ENCODE peak calls at places on chromosomes 4 and X, in seven cellular contexts. R, T, F, V, O, J and C are unnamed samples.

GRCh38 chrX:1108451-1109445 is 103.7 kb downstream of the CRLF2 start:
- DNase-seq in F (no peak), V (no peak), J (no peak), T (no peak), O (peak), R (no peak), C (no peak)

GRCh38 chr4:73692701-73693100 is 47.7 kb upstream of the CXCL8 start:
- DNase-seq in J (no peak), R (no peak), O (no peak), T (no peak), F (no peak), V (no peak), C (no peak)

GRCh38 chr4:72312032-72312650 is 256.9 kb downstream of the ADAMTS3 start:
- DNase-seq in O (peak), J (peak), F (peak), V (peak), T (peak), R (peak), C (peak)

GRCh38 chr4:124431663-124432192 is 280.8 kb downstream of the ANKRD50 start:
- DNase-seq in J (no peak), T (peak), R (no peak), O (no peak), F (no peak), V (no peak), C (no peak)

GRCh38 chrX:38669425-38669824 is 108.1 kb downstream of the TSPAN7 start:
- DNase-seq in J (peak), O (no peak), T (no peak), F (no peak), V (no peak), R (no peak), C (no peak)

GRCh38 chrX:13752646-13753045 is 18.1 kb downstream of the OFD1 start:
- DNase-seq in J (no peak), R (no peak), V (no peak), O (no peak), T (no peak), F (no peak), C (no peak)

GRCh38 chr4:184039963-184040383 is 134.9 kb downstream of the STOX2 start:
- DNase-seq in F (no peak), R (no peak), O (no peak), T (no peak), J (no peak), V (no peak), C (no peak)

GRCh38 chr4:72602396-72602795 is 33.4 kb upstream of the ADAMTS3 start:
- DNase-seq in T (no peak), R (no peak), O (no peak), F (no peak), V (no peak), J (no peak), C (no peak)

GRCh38 chrX:19785647-19786046 is 101.8 kb downstream of the SH3KBP1 start:
- DNase-seq in J (no peak), O (no peak), V (no peak), F (no peak), R (no peak), T (no peak), C (no peak)

GRCh38 chr4:14943749-14944148 is 58.5 kb upstream of the CPEB2 start:
- DNase-seq in V (no peak), O (no peak), R (no peak), F (no peak), T (no peak), J (no peak), C (no peak)

GRCh38 chr4:119035941-119036737 is 99.5 kb upstream of the MYOZ2 start:
- DNase-seq in O (no peak), T (peak), R (no peak), V (no peak), J (no peak), F (peak), C (no peak)

GRCh38 chrX:11386001-11386523 is 92.8 kb downstream of the AMELX start:
- DNase-seq in R (peak), V (peak), J (peak), O (no peak), T (peak), F (no peak), C (no peak)

GRCh38 chrX:136199365-136199764 is 51.8 kb downstream of the MAP7D3 start:
- DNase-seq in O (no peak), F (no peak), T (no peak), V (no peak), J (peak), R (peak), C (no peak)

GRCh38 chrX:12779534-12779933 is 11.7 kb upstream of the PRPS2 start:
- DNase-seq in V (no peak), T (no peak), R (no peak), F (no peak), J (peak), O (no peak), C (no peak)

GRCh38 chrX:113741744-113742143 is 842.1 kb upstream of the HTR2C start:
- DNase-seq in J (peak), F (no peak), V (no peak), T (peak), R (no peak), O (no peak), C (no peak)

GRCh38 chrX:95893632-95894031 is 791.0 kb upstream of the DIAPH2 start:
- DNase-seq in T (no peak), V (peak), F (no peak), O (no peak), R (peak), J (peak), C (no peak)

GRCh38 chrX:7264399-7264798 is 116.4 kb upstream of the PUDP start:
- DNase-seq in V (no peak), T (no peak), F (no peak), J (no peak), R (no peak), O (no peak), C (no peak)

GRCh38 chrX:46311581-46312120 is 233.6 kb downstream of the ZNF674 start:
- DNase-seq in J (no peak), V (no peak), F (no peak), R (no peak), T (peak), O (no peak), C (no peak)

GRCh38 chr4:85402371-85402770 is 72.6 kb upstream of the ARHGAP24 start:
- DNase-seq in O (no peak), V (no peak), J (peak), R (no peak), T (peak), F (no peak), C (no peak)

GRCh38 chrX:75655627-75656026 is 129.4 kb downstream of the MAGEE2 start:
- DNase-seq in T (no peak), J (no peak), O (no peak), F (no peak), R (no peak), V (no peak), C (no peak)

GRCh38 chr4:106329027-106329618 is 12.8 kb downstream of the AIMP1 start:
- DNase-seq in R (peak), T (peak), V (no peak), O (no peak), J (peak), F (no peak), C (no peak)

GRCh38 chrX:50626432-50626831 is 155.8 kb upstream of the DGKK start:
- DNase-seq in V (no peak), J (no peak), O (no peak), T (no peak), R (no peak), F (no peak), C (no peak)

GRCh38 chr4:108590776-108591175 is 29.6 kb upstream of the RPL34 start:
- DNase-seq in R (no peak), O (no peak), F (no peak), V (no peak), T (peak), J (no peak), C (no peak)

GRCh38 chrX:12469296-12469695 is 321.9 kb upstream of the PRPS2 start:
- DNase-seq in J (no peak), R (no peak), O (no peak), F (no peak), T (no peak), V (no peak), C (no peak)

GRCh38 chr4:21765810-21766407 is 182.7 kb downstream of the KCNIP4 start:
- DNase-seq in V (no peak), O (peak), J (peak), T (peak), R (no peak), F (peak), C (peak)

GRCh38 chrX:136251042-136251991 is at the start of gene MAP7D3:
- DNase-seq in V (peak), R (no peak), T (peak), F (peak), O (peak), J (peak), C (peak)

GRCh38 chrX:114985967-114986592 is 31.3 kb downstream of the IL13RA2 start:
- DNase-seq in O (no peak), R (no peak), F (no peak), V (no peak), T (no peak), J (peak), C (no peak)

GRCh38 chr4:71267244-71267643 is 71.6 kb upstream of the SLC4A4 start:
- DNase-seq in O (no peak), T (peak), J (peak), R (no peak), V (no peak), F (no peak), C (no peak)

GRCh38 chr4:168421671-168422070 is 58.6 kb downstream of the DDX60L start:
- DNase-seq in R (no peak), T (peak), V (no peak), F (no peak), O (no peak), J (no peak), C (peak)

GRCh38 chr4:48194986-48195773 is 61.1 kb upstream of the TXK start:
- DNase-seq in F (peak), V (no peak), O (no peak), R (no peak), J (peak), T (no peak), C (no peak)

GRCh38 chr4:97366661-97367060 is 776.6 kb downstream of the STPG2 start:
- DNase-seq in V (no peak), J (no peak), F (no peak), O (no peak), R (no peak), T (no peak), C (no peak)

GRCh38 chrX:131728295-131729145 is 184.6 kb downstream of the OR13H1 start:
- DNase-seq in R (no peak), O (no peak), T (no peak), V (no peak), J (no peak), F (peak), C (peak)
- H3K27ac ChIP-seq in R (no peak), O (no peak), T (no peak), V (no peak), J (no peak), F (no peak), C (peak)

DNA sequence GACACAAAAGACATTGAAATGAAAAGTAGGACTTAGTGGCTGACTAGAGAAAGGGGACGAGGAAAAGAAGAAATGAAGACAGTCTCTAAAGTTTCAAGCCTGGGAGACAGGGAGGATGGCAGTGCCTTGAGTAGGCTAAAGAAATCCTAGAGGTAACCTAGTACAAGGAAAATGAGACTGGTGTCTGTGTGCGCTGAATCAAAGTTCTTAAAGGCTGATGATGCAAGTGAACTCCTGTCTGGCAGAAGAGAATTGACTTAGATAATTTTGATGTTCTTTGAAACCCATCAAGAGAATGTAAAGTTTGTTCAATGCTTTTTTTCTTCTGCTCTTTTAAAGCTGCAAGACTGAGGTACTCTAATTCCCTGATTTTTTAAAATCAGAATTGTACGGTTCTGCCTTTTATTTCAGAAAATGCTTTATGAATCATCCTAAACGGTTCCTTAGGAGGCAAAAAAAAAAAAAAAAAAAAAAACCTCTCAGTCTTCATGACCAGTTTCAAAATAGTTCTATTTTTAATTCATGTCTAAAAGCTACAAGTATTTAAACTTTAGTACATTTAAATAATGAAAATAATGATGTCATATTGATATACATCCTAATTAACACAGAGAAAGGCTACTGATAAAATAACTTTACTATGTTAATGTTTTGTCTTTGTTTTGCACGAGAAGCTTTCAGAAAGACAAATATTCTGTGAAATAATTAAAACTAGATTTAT is 189.8 kb downstream of the PPP3CA start:
- DNase-seq in J (peak), F (no peak), O (no peak), V (no peak), R (no peak), T (peak), C (no peak)
- H3K27ac ChIP-seq in J (no peak), F (no peak), O (peak), V (no peak), R (no peak), T (peak), C (no peak)

DNA sequence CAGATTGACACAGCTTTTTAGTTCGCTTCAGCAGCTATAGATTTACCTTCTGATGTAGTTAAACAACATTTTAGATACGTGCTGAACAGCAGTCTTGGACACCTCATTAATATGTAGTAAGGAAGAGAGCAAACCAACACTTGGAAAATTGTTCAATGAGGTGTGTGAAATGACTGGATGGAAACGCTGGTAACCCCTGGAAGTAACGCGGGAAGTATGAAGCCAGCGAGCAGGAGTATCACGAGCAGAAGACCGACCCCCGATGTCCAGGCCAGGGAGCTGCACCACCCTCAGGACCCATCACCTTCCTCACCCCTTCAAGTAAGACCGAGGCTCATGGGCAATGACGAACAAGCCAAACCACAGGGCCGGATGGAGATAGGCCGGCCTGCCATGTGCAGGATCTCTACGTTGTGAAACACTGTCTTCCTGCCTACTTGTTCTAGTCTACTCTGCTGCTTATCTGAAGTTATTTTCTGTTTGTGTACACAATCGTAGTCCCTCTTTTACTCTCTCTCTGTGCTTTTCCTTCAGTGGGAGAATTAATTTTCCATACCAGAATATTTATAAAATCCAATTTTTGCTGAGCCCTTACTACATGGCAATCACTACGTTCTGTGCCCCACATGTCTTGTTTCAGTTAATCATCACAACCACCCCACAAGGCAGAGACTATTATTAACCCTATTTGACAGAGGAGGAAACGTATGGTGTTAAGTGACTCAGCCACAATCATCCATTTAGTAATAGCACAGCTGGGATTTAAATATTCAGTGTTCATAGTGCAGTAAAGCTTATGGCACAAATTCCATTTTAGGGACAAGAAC is 221.7 kb downstream of the APBB2 start:
- DNase-seq in J (peak), F (peak), O (no peak), R (no peak), V (no peak), T (peak), C (no peak)
- H3K27ac ChIP-seq in J (peak), F (no peak), O (no peak), R (peak), V (no peak), T (peak), C (no peak)

GRCh38 chrX:100635989-100636320 is 651 bp downstream of the TSPAN6 start:
- DNase-seq in T (no peak), R (no peak), V (no peak), F (no peak), J (no peak), O (no peak), C (no peak)
- H3K27ac ChIP-seq in T (no peak), R (no peak), V (peak), F (no peak), J (no peak), O (no peak), C (peak)

GRCh38 chr4:82864336-82865001 is 26.5 kb downstream of the SEC31A start:
- DNase-seq in F (no peak), J (no peak), T (peak), V (no peak), O (no peak), R (no peak), C (no peak)

GRCh38 chr4:82861529-82861928 is 29.4 kb downstream of the SEC31A start:
- DNase-seq in R (no peak), O (no peak), T (no peak), F (no peak), V (no peak), J (no peak), C (no peak)

GRCh38 chr4:82866706-82867385 is 24.1 kb downstream of the SEC31A start:
- DNase-seq in O (no peak), V (no peak), T (peak), F (no peak), R (no peak), J (no peak), C (no peak)

GRCh38 chr4:82868572-82868971 is 22.4 kb downstream of the SEC31A start:
- DNase-seq in V (no peak), O (no peak), J (no peak), T (no peak), F (no peak), R (no peak), C (no peak)

GRCh38 chr4:82865592-82865991 is 25.4 kb downstream of the SEC31A start:
- DNase-seq in R (peak), J (peak), T (peak), O (no peak), F (no peak), V (no peak), C (no peak)
- H3K27ac ChIP-seq in R (no peak), J (no peak), T (peak), O (no peak), F (no peak), V (peak), C (peak)

DNA sequence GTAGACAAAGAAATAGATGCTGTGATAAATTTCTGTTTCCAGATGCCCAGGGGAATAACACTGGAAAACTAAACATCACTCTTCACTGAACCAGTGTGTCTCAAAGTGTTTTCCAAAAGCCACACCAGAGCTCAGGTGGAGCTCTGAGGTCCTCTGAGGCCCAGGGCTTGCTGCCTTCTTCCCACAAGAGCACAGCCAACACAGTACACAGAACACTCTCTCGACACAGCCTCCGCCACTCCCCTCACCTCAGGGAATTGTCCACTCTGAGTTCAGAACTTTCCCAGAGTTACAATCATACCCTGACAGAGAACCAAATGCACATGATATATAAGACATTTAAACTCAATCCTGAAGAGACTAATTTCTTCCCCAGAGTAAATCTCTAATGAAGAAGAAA is 3.1 kb downstream of the SETD7 start:
- DNase-seq in O (no peak), J (peak), R (no peak), F (no peak), V (peak), T (no peak), C (no peak)
- H3K27ac ChIP-seq in O (no peak), J (peak), R (no peak), F (no peak), V (peak), T (peak), C (peak)

GRCh38 chr4:7892212-7893019 is 47.2 kb downstream of the AFAP1 start:
- DNase-seq in V (no peak), T (peak), O (no peak), F (peak), R (peak), J (peak), C (no peak)

GRCh38 chr4:7890635-7891393 is 48.8 kb downstream of the AFAP1 start:
- DNase-seq in T (peak), R (no peak), J (peak), F (no peak), V (no peak), O (no peak), C (no peak)

GRCh38 chr4:7886250-7886973 is 53.2 kb downstream of the AFAP1 start:
- DNase-seq in F (no peak), V (no peak), O (no peak), R (no peak), J (peak), T (peak), C (no peak)

GRCh38 chr4:7885216-7886134 is 54.2 kb downstream of the AFAP1 start:
- DNase-seq in O (no peak), R (no peak), V (no peak), F (no peak), T (no peak), J (no peak), C (no peak)

DNA sequence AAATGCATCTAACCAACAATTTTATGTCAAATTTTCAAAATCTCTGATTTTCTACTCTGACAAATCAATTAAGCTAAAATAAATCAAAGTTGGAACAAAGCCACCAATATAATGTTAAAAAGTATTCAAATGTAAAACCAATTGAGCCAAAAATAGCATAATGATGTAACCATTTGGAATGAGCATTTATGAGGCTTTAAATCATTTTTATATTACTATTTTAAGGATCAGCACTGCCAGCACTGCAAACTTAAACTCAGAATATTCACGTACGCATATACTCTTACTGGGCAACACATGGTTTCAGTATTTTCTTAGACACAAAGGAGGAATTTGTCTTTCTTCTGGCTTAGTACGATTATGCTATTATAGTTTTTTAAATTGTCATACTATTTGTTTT is 52.2 kb downstream of the AFAP1 start:
- DNase-seq in F (no peak), J (no peak), O (no peak), R (no peak), V (no peak), T (no peak), C (no peak)
- H3K27ac ChIP-seq in F (no peak), J (no peak), O (no peak), R (no peak), V (peak), T (peak), C (peak)

GRCh38 chrX:21174439-21174838 is 199.8 kb upstream of the CNKSR2 start:
- DNase-seq in T (no peak), V (no peak), J (no peak), O (no peak), F (no peak), R (no peak), C (no peak)
- H3K27ac ChIP-seq in T (no peak), V (no peak), J (no peak), O (no peak), F (no peak), R (no peak), C (no peak)